ENCODE peak calls at places on chromosomes 4 and X, in six cellular contexts. Y, I, J, D, K and M are unnamed samples.

GRCh38 chr4:71498002-71498401 is 159.2 kb downstream of the SLC4A4 start:
- DNase-seq in Y (no peak), I (peak; percentile 83), J (no peak), D (no peak), K (peak; percentile 58), M (no peak)

GRCh38 chr4:155906554-155907247 is 3.2 kb downstream of the TDO2 start:
- DNase-seq in Y (no peak), I (peak; percentile 95), J (no peak), D (no peak), K (peak; percentile 98), M (no peak)

GRCh38 chrX:57211906-57212305 is 74.6 kb upstream of the FAAH2 start:
- DNase-seq in Y (no peak), I (no peak), J (no peak), D (no peak), K (no peak), M (no peak)

GRCh38 chrX:47568656-47569295 is 7.8 kb downstream of the ARAF start:
- DNase-seq in Y (peak; percentile 48), I (no peak), J (no peak), D (no peak), K (peak; percentile 33), M (no peak)

GRCh38 chrX:3663576-3664290 is 49.7 kb downstream of the PRKX start:
- DNase-seq in Y (no peak), I (peak; percentile 7), J (no peak), D (no peak), K (no peak), M (no peak)

GRCh38 chrX:43643201-43643600 is 12.9 kb upstream of the MAOA start:
- DNase-seq in Y (no peak), I (no peak), J (no peak), D (no peak), K (no peak), M (no peak)

GRCh38 chr4:114691865-114692264 is 93.3 kb downstream of the UGT8 start:
- DNase-seq in Y (no peak), I (no peak), J (no peak), D (no peak), K (no peak), M (no peak)

GRCh38 chr4:73726000-73726399 is 14.4 kb upstream of the CXCL8 start:
- DNase-seq in Y (no peak), I (peak; percentile 93), J (no peak), D (no peak), K (peak; percentile 92), M (no peak)

GRCh38 chr4:88569944-88570455 is 22.3 kb upstream of the HERC3 start:
- DNase-seq in Y (no peak), I (no peak), J (no peak), D (no peak), K (no peak), M (no peak)

GRCh38 chr4:42519803-42520417 is 122.6 kb downstream of the SHISA3 start:
- DNase-seq in Y (peak; percentile 46), I (peak; percentile 28), J (peak; percentile 47), D (no peak), K (peak; percentile 42), M (no peak)

GRCh38 chrX:65014230-65014629 is 38.0 kb upstream of the ZC4H2 start:
- DNase-seq in Y (no peak), I (no peak), J (no peak), D (no peak), K (no peak), M (no peak)

GRCh38 chr4:122776916-122777315 is 44.4 kb downstream of the BBS12 start:
- DNase-seq in Y (no peak), I (no peak), J (no peak), D (no peak), K (no peak), M (no peak)

GRCh38 chrX:39029221-39029620 is 228.0 kb downstream of the MID1IP1 start:
- DNase-seq in Y (no peak), I (no peak), J (no peak), D (no peak), K (no peak), M (no peak)

GRCh38 chrX:41634284-41634683 is 54.5 kb upstream of the GPR34 start:
- DNase-seq in Y (no peak), I (no peak), J (no peak), D (no peak), K (no peak), M (no peak)

GRCh38 chr4:1508161-1509160 is 102.2 kb upstream of the NKX1-1 start:
- DNase-seq in Y (no peak), I (no peak), J (no peak), D (no peak), K (no peak), M (no peak)